ENCODE peak calls at places on chromosome 15, in six cellular contexts. J is tibial nerve, E is stomach, I is body of pancreas, O is A673, W is foreskin fibroblast. R is an unnamed sample.

GRCh38 chr15:68594533-68595259 is 15.9 kb downstream of the CORO2B start:
- DNase-seq in I (no peak), J (no peak), E (no peak), O (no peak), W (no peak), R (no peak)

GRCh38 chr15:48751595-48751994 is 59.3 kb downstream of the CEP152 start:
- DNase-seq in W (no peak), I (no peak), O (no peak), E (no peak), J (no peak), R (no peak)

GRCh38 chr15:29859981-29860745 is 37.9 kb upstream of the TJP1 start:
- DNase-seq in O (no peak), I (no peak), W (peak; percentile 79), E (no peak), J (no peak), R (no peak)

GRCh38 chr15:101276501-101277037 is 716 bp downstream of the SELENOS start:
- DNase-seq in E (no peak), I (no peak), J (no peak), O (peak; percentile 42), W (peak; percentile 51), R (peak; percentile 39)

GRCh38 chr15:58142827-58143226 is 4.6 kb downstream of the AQP9 start:
- DNase-seq in W (no peak), J (no peak), O (no peak), I (no peak), E (no peak), R (no peak)

GRCh38 chr15:95350908-95351307 is 979.6 kb upstream of the NR2F2 start:
- DNase-seq in J (no peak), O (no peak), W (no peak), E (no peak), I (no peak), R (no peak)

GRCh38 chr15:44207643-44208042 is 12.6 kb upstream of the FRMD5 start:
- DNase-seq in E (no peak), O (peak; percentile 4), I (no peak), J (no peak), W (peak; percentile 69), R (no peak)

GRCh38 chr15:67915374-67916050 is 75.7 kb upstream of the RNU6-1 start:
- DNase-seq in I (peak; percentile 88), E (peak; percentile 92), O (no peak), W (peak; percentile 12), J (peak; percentile 31), R (peak; percentile 87)

GRCh38 chr15:38699633-38700230 is 135.1 kb upstream of the RASGRP1 start:
- DNase-seq in O (peak; percentile 60), J (peak; percentile 82), I (peak; percentile 72), W (peak; percentile 73), E (peak; percentile 73), R (peak; percentile 62)

GRCh38 chr15:25860885-25861866 is 2.0 kb downstream of the ATP10A start:
- DNase-seq in W (no peak), J (no peak), O (no peak), I (no peak), E (no peak), R (no peak)

GRCh38 chr15:85974348-85974705 is 105.3 kb upstream of the AGBL1 start:
- DNase-seq in O (no peak), I (no peak), J (no peak), E (no peak), W (no peak), R (no peak)

GRCh38 chr15:38558714-38559059 is 5.9 kb downstream of the RASGRP1 start:
- DNase-seq in I (no peak), J (no peak), E (no peak), W (peak; percentile 43), O (no peak), R (no peak)

GRCh38 chr15:68598171-68599152 is 19.7 kb downstream of the CORO2B start:
- DNase-seq in E (no peak), J (no peak), W (peak; percentile 65), O (no peak), I (no peak), R (no peak)

GRCh38 chr15:62254137-62254934 is 89.3 kb upstream of the C2CD4B start:
- DNase-seq in J (peak; percentile 36), O (peak; percentile 84), E (peak; percentile 88), I (peak; percentile 85), W (peak; percentile 62), R (no peak)

GRCh38 chr15:42549052-42549491 is 434 bp downstream of the HAUS2 start:
- DNase-seq in E (no peak), J (peak; percentile 51), O (peak; percentile 66), I (no peak), W (peak; percentile 32), R (peak; percentile 42)

GRCh38 chr15:78177447-78177873 is 28.3 kb downstream of the IDH3A start:
- DNase-seq in W (peak; percentile 56), J (peak; percentile 18), I (peak; percentile 39), O (peak; percentile 63), E (peak; percentile 42), R (no peak)

GRCh38 chr15:93253656-93254055 is 164.6 kb upstream of the RGMA start:
- DNase-seq in W (no peak), O (no peak), I (no peak), E (no peak), J (no peak), R (no peak)

GRCh38 chr15:25787855-25788521 is 75.1 kb downstream of the ATP10A start:
- DNase-seq in E (no peak), J (no peak), W (peak; percentile 73), I (no peak), O (no peak), R (peak; percentile 44)

GRCh38 chr15:79091204-79091867 is 756 bp upstream of the RASGRF1 start:
- DNase-seq in J (no peak), I (no peak), O (peak; percentile 42), E (no peak), W (peak; percentile 41), R (no peak)

GRCh38 chr15:66189291-66189690 is 64.3 kb downstream of the MEGF11 start:
- DNase-seq in W (no peak), O (no peak), J (no peak), I (no peak), E (no peak), R (no peak)

GRCh38 chr15:51322622-51323296 is 15.6 kb downstream of the CYP19A1 start:
- DNase-seq in W (peak; percentile 43), O (no peak), E (peak; percentile 31), I (no peak), J (peak; percentile 62), R (no peak)

GRCh38 chr15:85770014-85770721 is 24.6 kb downstream of the KLHL25 start:
- DNase-seq in W (peak; percentile 29), I (no peak), E (no peak), J (no peak), O (no peak), R (no peak)

GRCh38 chr15:37907136-37907535 is 27.3 kb upstream of the TMCO5A start:
- DNase-seq in O (peak; percentile 13), E (no peak), W (no peak), I (no peak), J (no peak), R (no peak)

GRCh38 chr15:78047631-78048409 is 29.7 kb downstream of the TBC1D2B start:
- DNase-seq in E (no peak), O (no peak), I (no peak), W (peak; percentile 79), J (peak; percentile 71), R (no peak)

GRCh38 chr15:65094294-65094995 is 17.9 kb downstream of the KBTBD13 start:
- DNase-seq in E (no peak), W (no peak), J (no peak), O (no peak), I (no peak), R (no peak)

GRCh38 chr15:81301815-81302399 is 22.0 kb downstream of the STARD5 start:
- DNase-seq in O (no peak), J (no peak), I (no peak), E (peak; percentile 44), W (no peak), R (no peak)

GRCh38 chr15:51737538-51738305 is at the start of gene LYSMD2:
- DNase-seq in W (peak; percentile 87), J (peak; percentile 58), E (peak; percentile 78), O (peak; percentile 55), I (peak; percentile 75), R (no peak)

GRCh38 chr15:38611228-38611627 is 46.6 kb upstream of the RASGRP1 start:
- DNase-seq in O (no peak), W (no peak), E (no peak), I (no peak), J (no peak), R (no peak)

GRCh38 chr15:92907229-92907628 is 7.1 kb downstream of the CHD2 start:
- DNase-seq in I (no peak), O (no peak), E (no peak), J (no peak), W (no peak), R (no peak)

GRCh38 chr15:92197761-92198160 is 195.9 kb upstream of the ST8SIA2 start:
- DNase-seq in J (no peak), I (no peak), W (no peak), O (peak; percentile 67), E (no peak), R (no peak)

GRCh38 chr15:37100109-37100873 is at the start of gene MEIS2:
- DNase-seq in E (peak; percentile 87), O (peak; percentile 92), I (peak; percentile 92), W (peak; percentile 97), J (peak; percentile 91), R (peak; percentile 92)

GRCh38 chr15:77025066-77025435 is 30.1 kb downstream of the PSTPIP1 start:
- DNase-seq in J (no peak), I (peak; percentile 4), E (no peak), O (no peak), W (no peak), R (peak; percentile 8)

GRCh38 chr15:65298731-65299130 is 2.9 kb downstream of the RNU5A-1 start:
- DNase-seq in E (no peak), O (no peak), J (no peak), I (no peak), W (no peak), R (no peak)

GRCh38 chr15:42591238-42591936 is 16.0 kb downstream of the STARD9 start:
- DNase-seq in J (no peak), E (no peak), I (no peak), O (peak; percentile 49), W (peak; percentile 67), R (no peak)

GRCh38 chr15:90895571-90896117 is 7.5 kb upstream of the MAN2A2 start:
- DNase-seq in J (no peak), O (peak; percentile 80), W (peak; percentile 63), E (no peak), I (no peak), R (no peak)

GRCh38 chr15:89408512-89409183 is 74.0 kb upstream of the POLG start:
- DNase-seq in O (no peak), I (no peak), W (peak; percentile 21), E (no peak), J (no peak), R (no peak)
- H3K4me3 ChIP-seq in O (no peak overlapping the region), I (no peak overlapping the region), W (peak overlapping the region; percentile 16), E (peak overlapping the region; percentile 31), J (peak overlapping the region; percentile 8), R (no peak overlapping the region)

GRCh38 chr15:40325700-40326099 is 2.2 kb downstream of the INAFM2 start:
- DNase-seq in E (no peak), J (no peak), O (no peak), W (no peak), I (no peak), R (no peak)
- H3K4me3 ChIP-seq in E (peak overlapping the region; percentile 88), J (no peak overlapping the region), O (no peak overlapping the region), W (no peak overlapping the region), I (no peak overlapping the region), R (no peak overlapping the region)

GRCh38 chr15:70111203-70112017 is 13.7 kb upstream of the TLE3 start:
- DNase-seq in W (peak; percentile 83), O (peak; percentile 91), J (peak; percentile 83), I (peak; percentile 72), E (peak; percentile 53), R (peak; percentile 87)
- H3K4me3 ChIP-seq in W (no peak overlapping the region), O (peak overlapping the region; percentile 26), J (peak overlapping the region; percentile 23), I (no peak overlapping the region), E (no peak overlapping the region), R (peak overlapping the region; percentile 11)

GRCh38 chr15:75007216-75007615 is 11.9 kb downstream of the SCAMP5 start:
- DNase-seq in I (no peak), E (no peak), W (no peak), J (no peak), O (no peak), R (no peak)
- H3K4me3 ChIP-seq in I (no peak overlapping the region), E (no peak overlapping the region), W (no peak overlapping the region), J (no peak overlapping the region), O (no peak overlapping the region), R (no peak overlapping the region)